ENCODE peak calls at places on chromosomes 4 and X, in four cellular contexts. L is A673, I is K562, D is astrocyte. P is an unnamed sample.

GRCh38 chr4:7151668-7152227 is 40.6 kb upstream of the SORCS2 start:
- DNase-seq in L (no peak), I (no peak), D (no peak), P (no peak)

GRCh38 chr4:143384381-143384994 is 47.8 kb downstream of the GAB1 start:
- DNase-seq in L (no peak), I (no peak), D (no peak), P (no peak)

GRCh38 chr4:152536545-152537182 is 772 bp upstream of the FBXW7 start:
- DNase-seq in L (peak), I (peak), D (peak), P (peak)

GRCh38 chrX:70439016-70439415 is 5.6 kb upstream of the DLG3 start:
- DNase-seq in L (no peak), I (no peak), D (peak), P (no peak)

GRCh38 chrX:47797084-47797483 is 39.6 kb upstream of the ZNF81 start:
- DNase-seq in L (no peak), I (no peak), D (no peak), P (no peak)

GRCh38 chr4:100422911-100423310 is 94.9 kb downstream of the EMCN start:
- DNase-seq in L (peak), I (no peak), D (peak), P (no peak)

GRCh38 chr4:78780093-78780492 is 3.9 kb downstream of the BMP2K start:
- DNase-seq in L (no peak), I (no peak), D (no peak), P (no peak)

GRCh38 chrX:23756165-23756564 is 13.1 kb upstream of the ACOT9 start:
- DNase-seq in L (peak), I (peak), D (peak), P (peak)

GRCh38 chrX:119507206-119507605 is 39.0 kb downstream of the SLC25A5 start:
- DNase-seq in L (no peak), I (no peak), D (no peak), P (no peak)

GRCh38 chr4:151098191-151098590 is 1.2 kb upstream of the RPS3A start:
- DNase-seq in L (no peak), I (no peak), D (no peak), P (no peak)

GRCh38 chr4:81802308-81802846 is 330.7 kb upstream of the RASGEF1B start:
- DNase-seq in L (no peak), I (no peak), D (no peak), P (no peak)

GRCh38 chr4:88352062-88352461 is 26.6 kb upstream of the HERC6 start:
- DNase-seq in L (peak), I (no peak), D (peak), P (peak)

GRCh38 chrX:15350329-15350996 is 15.1 kb upstream of the PIGA start:
- DNase-seq in L (peak), I (no peak), D (no peak), P (no peak)

GRCh38 chrX:106611682-106612402 is at the start of gene RADX:
- DNase-seq in L (peak), I (peak), D (peak), P (peak)

GRCh38 chrX:79367907-79368306 is 773 bp upstream of the ITM2A start:
- DNase-seq in L (no peak), I (peak), D (no peak), P (no peak)

DNA sequence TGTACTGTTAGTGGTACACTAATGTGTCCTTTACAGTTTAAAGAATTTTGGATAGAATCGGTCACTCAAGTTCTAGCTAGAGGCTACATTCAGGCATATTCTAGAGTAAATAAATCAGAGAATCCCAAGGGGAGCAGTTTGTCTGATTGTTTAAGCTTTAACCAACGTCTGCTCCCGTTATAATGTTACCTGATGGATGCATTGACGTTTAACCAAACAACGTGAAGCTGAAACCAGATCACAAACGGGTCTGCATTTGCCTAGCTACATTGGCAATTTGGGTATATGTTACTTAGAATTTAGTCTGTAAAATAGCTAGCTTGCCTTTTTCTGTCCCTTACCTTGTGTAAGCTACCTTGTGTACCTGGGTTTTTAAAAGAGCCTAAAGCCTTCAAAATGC is 1.6 kb downstream of the PI4K2B start:
- DNase-seq in L (no peak), I (no peak), D (no peak), P (peak)
- H3K27ac ChIP-seq in L (no peak), I (peak), D (no peak), P (peak)

DNA sequence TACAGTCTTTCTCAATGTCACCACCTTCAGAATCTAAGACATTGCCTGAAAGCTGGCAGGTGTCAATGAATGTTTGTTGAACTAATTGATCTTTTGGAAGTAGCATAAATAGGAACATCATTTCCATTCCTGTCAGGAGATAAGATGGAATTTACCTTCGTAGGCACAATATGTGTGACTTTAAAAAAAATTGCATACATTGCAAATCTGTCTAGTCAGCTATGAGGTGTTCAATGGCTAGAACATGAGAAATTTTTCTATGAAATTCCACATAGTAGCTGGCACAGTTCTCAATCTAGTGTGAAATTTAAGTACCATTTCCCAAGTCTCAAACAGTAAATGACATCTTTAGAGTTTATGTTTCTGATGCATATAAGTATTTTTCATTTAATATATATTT is 10.3 kb downstream of the PAGE2 start:
- DNase-seq in L (no peak), I (no peak), D (no peak), P (no peak)
- TF ChIP-seq EZH2 in L (no peak), I (no peak), D (no peak), P (no peak)

GRCh38 chrX:43706786-43707185 is 50.7 kb downstream of the MAOA start:
- DNase-seq in L (no peak), I (no peak), D (no peak), P (no peak)

GRCh38 chrX:43702079-43702524 is 46.0 kb downstream of the MAOA start:
- DNase-seq in L (no peak), I (no peak), D (no peak), P (no peak)

GRCh38 chrX:43702660-43703059 is 46.6 kb downstream of the MAOA start:
- DNase-seq in L (no peak), I (no peak), D (no peak), P (no peak)

GRCh38 chrX:43703211-43703791 is 47.2 kb downstream of the MAOA start:
- DNase-seq in L (peak), I (no peak), D (peak), P (no peak)

GRCh38 chrX:43707812-43708548 is 51.9 kb downstream of the MAOA start:
- DNase-seq in L (peak), I (no peak), D (no peak), P (no peak)
- H3K27ac ChIP-seq in L (no peak), I (no peak), D (no peak), P (peak)

GRCh38 chr4:41874873-41875272 is 60.4 kb upstream of the TMEM33 start:
- DNase-seq in L (no peak), I (no peak), D (no peak), P (no peak)

GRCh38 chr4:41877020-41877796 is 58.0 kb upstream of the TMEM33 start:
- DNase-seq in L (no peak), I (no peak), D (no peak), P (no peak)

GRCh38 chr4:41878170-41878941 is 56.9 kb upstream of the TMEM33 start:
- DNase-seq in L (no peak), I (no peak), D (no peak), P (no peak)

GRCh38 chr4:41874398-41874797 is 60.8 kb upstream of the TMEM33 start:
- DNase-seq in L (no peak), I (no peak), D (no peak), P (no peak)

GRCh38 chr4:41873380-41874295 is 61.6 kb upstream of the TMEM33 start:
- DNase-seq in L (no peak), I (no peak), D (no peak), P (no peak)
- TF ChIP-seq EZH2 in L (peak), I (no peak), D (peak), P (no peak)

GRCh38 chr4:8192748-8193738 is 6.0 kb upstream of the SH3TC1 start:
- DNase-seq in L (peak), I (no peak), D (peak), P (no peak)

GRCh38 chr4:8188743-8189550 is 10.1 kb upstream of the SH3TC1 start:
- DNase-seq in L (no peak), I (no peak), D (no peak), P (peak)

GRCh38 chr4:8188085-8188484 is 11.0 kb upstream of the SH3TC1 start:
- DNase-seq in L (no peak), I (no peak), D (no peak), P (peak)

GRCh38 chr4:8189551-8190466 is 9.3 kb upstream of the SH3TC1 start:
- DNase-seq in L (no peak), I (no peak), D (no peak), P (no peak)

DNA sequence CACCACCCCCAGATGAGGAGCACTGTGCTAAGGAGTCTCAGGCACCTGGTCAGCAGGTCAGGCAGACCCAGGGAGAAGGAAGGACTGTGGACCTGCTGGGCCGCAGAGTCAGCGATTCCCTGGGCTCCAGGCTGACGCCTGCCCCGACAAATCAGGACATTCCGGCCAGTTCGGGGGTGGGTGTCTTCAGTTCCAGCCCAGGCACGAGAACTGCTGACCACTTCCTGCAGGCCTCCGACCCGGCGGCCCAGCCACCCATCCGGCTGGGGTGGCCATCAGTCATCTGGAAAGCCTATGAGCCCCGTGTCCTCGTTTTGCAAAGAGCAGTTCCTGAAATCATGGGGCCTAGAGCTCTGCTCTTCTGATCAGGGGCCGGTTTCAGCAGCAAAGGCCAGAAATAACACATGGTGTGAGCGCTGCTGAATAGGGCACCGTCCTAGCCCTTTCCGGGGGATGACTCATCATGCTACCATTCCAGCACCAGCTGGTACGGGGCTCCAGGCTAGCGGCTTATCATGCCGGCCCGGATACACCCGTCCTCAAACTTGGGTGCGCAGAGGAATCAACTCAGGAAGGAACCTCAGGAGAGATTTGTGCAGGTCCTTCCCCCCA is 7.8 kb upstream of the SH3TC1 start:
- DNase-seq in L (no peak), I (peak), D (peak), P (peak)
- H3K27ac ChIP-seq in L (no peak), I (no peak), D (peak), P (peak)

DNA sequence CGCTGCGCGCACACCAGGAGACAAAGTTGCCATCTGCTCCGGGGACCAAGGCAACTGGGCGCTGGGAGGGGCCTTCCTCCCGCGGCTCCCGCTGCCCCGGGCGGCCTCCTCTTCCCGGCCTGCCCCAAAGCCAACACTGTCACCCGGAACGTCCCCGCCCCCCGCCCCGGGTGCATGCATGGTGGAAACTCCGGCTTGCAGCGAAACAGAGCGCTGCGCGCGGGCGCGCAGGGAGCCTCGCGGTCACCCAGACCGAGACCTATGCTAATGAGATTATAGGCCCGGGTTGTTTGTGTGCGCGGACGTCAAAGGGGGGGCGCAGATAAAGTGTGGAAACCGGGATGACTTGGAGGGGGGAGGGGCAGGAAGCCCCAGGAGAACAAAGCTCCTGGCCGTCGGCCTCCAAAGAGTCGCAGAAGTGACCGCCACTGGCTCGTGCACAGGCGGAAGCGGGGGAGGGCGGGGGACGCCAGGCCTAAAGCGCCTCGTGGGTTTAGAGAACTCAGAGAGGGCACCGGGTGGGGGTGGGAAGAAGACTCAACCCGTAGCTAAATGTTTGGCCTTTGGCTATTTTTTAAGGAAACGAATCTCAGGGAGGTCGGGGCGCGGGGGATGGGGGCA is 88.8 kb downstream of the BCOR start:
- DNase-seq in L (peak), I (no peak), D (no peak), P (no peak)
- TF ChIP-seq EZH2 in L (no peak), I (no peak), D (no peak), P (no peak)

GRCh38 chrX:141402897-141403610 is 160.7 kb upstream of the SPANXC start:
- DNase-seq in L (no peak), I (no peak), D (no peak), P (no peak)

GRCh38 chrX:141405486-141405877 is 163.2 kb upstream of the SPANXC start:
- DNase-seq in L (no peak), I (no peak), D (peak), P (peak)

GRCh38 chrX:141405878-141406492 is 163.7 kb upstream of the SPANXC start:
- DNase-seq in L (no peak), I (no peak), D (peak), P (peak)
- H3K27ac ChIP-seq in L (no peak), I (no peak), D (peak), P (peak)

GRCh38 chr4:105059337-105059736 is 87.3 kb upstream of the TET2 start:
- DNase-seq in L (no peak), I (no peak), D (peak), P (peak)
- TF ChIP-seq EZH2 in L (no peak), I (no peak), D (no peak), P (no peak)

GRCh38 chr4:48639816-48640215 is 140.3 kb downstream of the FRYL start:
- DNase-seq in L (no peak), I (no peak), D (no peak), P (no peak)

GRCh38 chr4:48640699-48641098 is 139.4 kb downstream of the FRYL start:
- DNase-seq in L (peak), I (no peak), D (no peak), P (no peak)

GRCh38 chr4:48641401-48641800 is 138.7 kb downstream of the FRYL start:
- DNase-seq in L (no peak), I (no peak), D (no peak), P (no peak)

GRCh38 chr4:48642421-48643144 is 137.5 kb downstream of the FRYL start:
- DNase-seq in L (no peak), I (no peak), D (peak), P (no peak)

GRCh38 chr4:48640225-48640624 is 139.9 kb downstream of the FRYL start:
- DNase-seq in L (no peak), I (no peak), D (no peak), P (no peak)
- H3K27ac ChIP-seq in L (no peak), I (no peak), D (no peak), P (no peak)

DNA sequence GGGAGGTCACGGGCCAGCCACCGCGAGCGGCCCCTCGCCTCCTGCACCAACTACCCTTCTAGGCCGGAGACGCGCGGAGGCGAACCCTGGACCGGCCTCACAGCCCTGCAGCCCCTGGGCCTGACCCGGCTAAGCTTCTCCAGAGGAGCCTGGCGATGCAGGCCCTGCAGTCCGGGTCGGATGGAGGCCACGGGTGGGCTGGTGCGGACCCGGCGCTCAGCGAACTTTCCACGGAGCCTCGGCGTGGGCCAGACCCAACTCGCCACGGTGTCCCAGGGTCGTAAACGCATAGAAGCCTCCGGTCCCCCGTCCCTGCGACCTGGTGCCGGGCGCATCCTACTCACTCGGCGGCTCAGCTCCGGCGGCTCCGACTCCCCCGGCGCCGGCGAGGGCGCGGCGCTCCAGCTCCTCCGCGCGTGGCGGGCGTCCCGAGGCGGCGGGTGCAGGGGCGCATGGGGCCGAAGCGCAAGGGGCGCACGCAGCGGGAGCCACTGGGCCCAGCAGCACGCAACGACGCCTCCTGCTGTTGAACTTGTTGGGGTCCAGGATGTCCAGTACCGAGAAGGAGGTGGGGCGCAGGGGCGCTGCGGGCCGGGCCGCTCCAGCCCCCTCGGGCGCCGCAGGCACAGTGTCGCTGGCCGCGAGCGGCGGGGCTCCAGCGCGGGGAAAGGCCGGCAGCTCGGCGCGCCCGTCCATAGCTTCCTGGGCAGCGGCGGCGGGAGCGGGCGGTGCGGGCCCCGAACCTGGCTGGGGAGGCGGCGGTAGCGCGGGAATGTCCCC is 416 bp downstream of the NKX1-1 start:
- DNase-seq in L (no peak), I (no peak), D (no peak), P (no peak)
- TF ChIP-seq EZH2 in L (peak), I (no peak), D (peak), P (peak)

P was measured in mammary epithelial cell.